ENCODE peak calls at places on chromosomes 2 and 18, in five cellular contexts. P, D, V, J and H are unnamed samples. For H3K27me3 and H3K4me1, the result is how much of the 10 kb centered on the place peaks cover.

GRCh38 chr2:174971868-174972781 is 33.1 kb downstream of the CHN1 start:
- DNase-seq in P (no peak), D (peak), V (no peak), J (no peak), H (no peak)

GRCh38 chr18:54140641-54141040 is 83.8 kb downstream of the MBD2 start:
- DNase-seq in P (no peak), D (no peak), V (no peak), J (no peak), H (no peak)

GRCh38 chr2:130726614-130727180 is 2.2 kb upstream of the GPR148 start:
- DNase-seq in P (no peak), D (no peak), V (no peak), J (no peak), H (no peak)

GRCh38 chr18:74310411-74310810 is 5.2 kb upstream of the C18orf63 start:
- DNase-seq in P (no peak), D (no peak), V (no peak), J (no peak), H (no peak)

GRCh38 chr2:46296840-46297545 is at the start of gene EPAS1:
- DNase-seq in P (peak), D (peak), V (peak), J (peak), H (peak)

GRCh38 chr2:134410831-134411231 is 157.0 kb downstream of the MGAT5 start:
- DNase-seq in P (no peak), D (peak), V (no peak), J (no peak), H (no peak)

GRCh38 chr2:167756427-167756826 is 491.0 kb downstream of the STK39 start:
- DNase-seq in P (peak), D (no peak), V (no peak), J (no peak), H (no peak)

GRCh38 chr2:75090770-75091515 is 108.4 kb downstream of the TACR1 start:
- DNase-seq in P (no peak), D (no peak), V (no peak), J (no peak), H (no peak)

GRCh38 chr18:63476666-63477065 is at the start of gene SERPINB5:
- DNase-seq in P (no peak), D (peak), V (peak), J (no peak), H (no peak)

GRCh38 chr2:224584768-224585204 is 377 bp downstream of the CUL3 start:
- DNase-seq in P (peak), D (peak), V (peak), J (peak), H (peak)

GRCh38 chr18:75869197-75869596 is 441.7 kb upstream of the SMIM21 start:
- DNase-seq in P (peak), D (no peak), V (no peak), J (no peak), H (no peak)

GRCh38 chr2:177763532-177764265 is 308.9 kb downstream of the PDE11A start:
- DNase-seq in P (peak), D (peak), V (peak), J (peak), H (peak)

GRCh38 chr2:160747771-160748170 is 254.2 kb upstream of the RBMS1 start:
- DNase-seq in P (no peak), D (no peak), V (no peak), J (no peak), H (no peak)

GRCh38 chr2:39516347-39517101 is 79.4 kb upstream of the MAP4K3 start:
- DNase-seq in P (no peak), D (peak), V (peak), J (no peak), H (peak)

GRCh38 chr2:173680574-173680973 is 284.6 kb downstream of the SP3 start:
- DNase-seq in P (no peak), D (no peak), V (no peak), J (no peak), H (no peak)

GRCh38 chr2:217634871-217635270 is 367.9 kb downstream of the TNS1 start:
- DNase-seq in P (no peak), D (no peak), V (no peak), J (no peak), H (no peak)

GRCh38 chr18:59005266-59005665 is 134.4 kb upstream of the SEC11C start:
- DNase-seq in P (peak), D (no peak), V (peak), J (no peak), H (peak)

GRCh38 chr18:23627964-23628363 is 34.7 kb downstream of the ANKRD29 start:
- DNase-seq in P (no peak), D (no peak), V (no peak), J (no peak), H (no peak)

GRCh38 chr2:240966906-240967680 is 31.3 kb upstream of the SNED1 start:
- DNase-seq in P (no peak), D (peak), V (no peak), J (peak), H (peak)

GRCh38 chr2:58019209-58019608 is 27.4 kb upstream of the VRK2 start:
- DNase-seq in P (no peak), D (no peak), V (no peak), J (no peak), H (no peak)

DNA sequence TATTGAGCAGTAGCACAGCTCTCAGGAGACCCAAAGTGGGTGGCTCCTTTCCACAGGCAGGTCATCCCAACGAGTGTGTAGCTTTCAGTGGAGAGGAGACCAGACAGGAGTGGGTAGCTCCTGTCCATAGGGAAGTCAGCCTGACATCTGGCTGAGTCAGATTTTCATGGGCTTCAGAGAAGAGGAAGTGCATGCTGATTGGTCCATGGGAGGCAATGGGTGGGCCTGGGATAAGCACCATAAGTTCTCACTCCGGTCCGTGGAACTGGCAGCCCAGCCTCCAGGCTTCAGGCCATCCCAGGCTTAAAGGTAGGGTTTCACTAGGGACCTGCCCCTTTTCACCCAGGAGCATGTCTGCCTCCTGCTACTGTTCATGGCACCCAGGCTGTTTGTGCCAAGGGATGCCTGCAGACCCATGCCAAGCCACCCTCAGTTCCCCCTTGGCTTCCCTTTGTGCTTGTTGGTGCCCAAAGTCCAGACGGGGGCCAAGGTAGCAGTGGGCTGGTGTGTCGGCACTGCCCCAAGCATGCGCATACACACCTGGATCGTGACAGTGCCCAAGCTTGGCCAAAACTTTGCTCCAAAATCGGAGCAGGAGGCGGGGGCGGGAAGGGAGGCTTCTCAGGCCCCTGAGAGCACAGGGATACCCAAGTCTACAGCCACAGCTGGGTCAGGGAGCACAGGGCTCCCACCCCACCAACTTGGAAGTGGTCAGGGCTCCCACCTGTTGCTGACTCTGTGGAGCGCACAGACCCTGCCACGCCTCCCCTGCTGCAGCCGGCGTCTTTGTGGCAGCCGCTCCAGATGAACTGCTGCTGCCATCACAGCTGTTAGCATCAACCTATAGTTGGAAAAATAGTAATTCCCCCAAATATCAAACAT is 26.4 kb downstream of the MARCHF7 start:
- DNase-seq in P (no peak), D (no peak), V (no peak), J (no peak), H (no peak)
- H3K27me3 ChIP-seq in P (under half), D (under half), V (under half), J (under half), H (under half)

DNA sequence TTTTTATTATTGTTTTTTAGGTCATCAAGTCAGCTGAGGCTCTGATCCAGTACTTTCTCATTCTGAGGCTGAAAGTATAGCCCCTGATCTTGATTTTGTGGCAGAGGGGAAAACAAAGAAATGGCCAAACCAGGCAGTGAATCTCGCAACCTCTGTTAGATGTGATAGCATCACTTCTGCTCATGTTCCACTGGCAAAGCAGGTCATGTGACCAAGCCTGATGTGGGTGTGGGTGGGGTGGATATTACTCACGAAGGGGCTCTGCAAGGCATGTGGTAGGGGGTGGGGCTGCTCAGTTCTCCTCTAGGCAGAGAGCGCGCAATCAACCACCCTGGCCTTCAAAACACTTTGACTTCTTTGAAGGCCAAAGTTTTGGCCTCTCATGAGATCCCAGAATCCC is 254.2 kb downstream of the MYCN start:
- DNase-seq in P (no peak), D (no peak), V (no peak), J (no peak), H (no peak)
- H3K27ac ChIP-seq in P (no peak), D (no peak), V (no peak), J (no peak), H (no peak)

DNA sequence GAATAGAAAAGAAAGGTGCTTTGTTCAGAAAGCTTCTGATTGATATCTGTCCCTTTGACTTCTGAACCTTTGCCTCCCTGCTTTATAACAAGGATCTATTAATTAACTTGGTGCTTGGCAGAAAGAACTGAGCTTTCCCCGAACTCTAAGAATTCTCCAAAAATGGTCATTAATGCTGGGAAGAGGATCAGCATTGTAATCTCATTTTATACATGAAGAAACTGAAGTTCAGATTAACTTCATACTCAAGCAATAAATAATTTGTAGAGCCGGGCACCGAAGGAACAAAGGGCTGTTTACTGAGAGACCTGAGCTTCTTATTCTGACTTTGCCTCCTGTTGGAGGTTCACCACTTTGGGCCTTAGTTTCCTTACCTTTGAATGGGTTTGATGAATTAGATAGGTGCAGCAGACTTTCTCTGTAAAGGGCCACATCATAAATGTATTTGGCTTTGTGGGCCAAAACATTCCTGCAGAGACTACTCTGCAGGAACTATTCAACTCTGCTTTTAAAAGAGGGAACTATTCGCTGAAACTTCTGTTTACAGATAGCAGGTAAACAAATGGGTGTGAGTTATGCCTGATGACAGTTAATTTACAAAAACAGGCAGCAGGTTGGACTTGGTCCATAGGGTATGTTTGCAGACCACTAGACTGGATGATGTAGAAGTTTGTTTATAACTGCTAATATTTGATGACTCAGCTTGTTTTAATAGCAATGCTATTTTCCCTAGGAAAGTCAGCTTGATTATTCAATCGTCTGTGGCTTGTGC is 272.9 kb downstream of the TGIF1 start:
- DNase-seq in P (no peak), D (no peak), V (no peak), J (no peak), H (no peak)
- H3K4me1 ChIP-seq in P (under half), D (half or more), V (under half), J (under half), H (under half)

GRCh38 chr2:67666386-67667053 is 269.4 kb downstream of the ETAA1 start:
- DNase-seq in P (no peak), D (no peak), V (peak), J (no peak), H (peak)
- H3K27me3 ChIP-seq in P (under half), D (under half), V (under half), J (under half), H (under half)

DNA sequence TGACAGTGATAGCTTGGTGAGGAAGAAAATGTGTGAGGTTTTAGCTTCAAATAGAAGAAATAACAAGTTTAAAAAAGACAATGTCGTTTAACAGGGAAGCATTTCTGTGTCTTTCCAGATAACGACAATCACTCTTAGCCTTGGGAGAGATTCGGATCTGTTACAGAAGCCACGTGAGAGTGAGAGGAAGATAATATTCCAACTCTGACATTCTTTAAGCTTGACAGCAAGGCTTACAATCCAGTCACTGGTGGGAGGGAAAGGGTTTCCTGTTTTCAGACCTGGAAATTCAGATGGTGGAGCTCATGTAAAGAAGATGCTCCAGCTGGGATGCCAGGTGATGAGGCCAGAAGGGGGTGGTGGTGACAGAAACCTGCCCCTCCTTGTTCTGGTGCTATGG is 30.8 kb downstream of the FBXO48 start:
- DNase-seq in P (no peak), D (no peak), V (no peak), J (no peak), H (no peak)
- H3K27ac ChIP-seq in P (peak), D (peak), V (no peak), J (peak), H (peak)

DNA sequence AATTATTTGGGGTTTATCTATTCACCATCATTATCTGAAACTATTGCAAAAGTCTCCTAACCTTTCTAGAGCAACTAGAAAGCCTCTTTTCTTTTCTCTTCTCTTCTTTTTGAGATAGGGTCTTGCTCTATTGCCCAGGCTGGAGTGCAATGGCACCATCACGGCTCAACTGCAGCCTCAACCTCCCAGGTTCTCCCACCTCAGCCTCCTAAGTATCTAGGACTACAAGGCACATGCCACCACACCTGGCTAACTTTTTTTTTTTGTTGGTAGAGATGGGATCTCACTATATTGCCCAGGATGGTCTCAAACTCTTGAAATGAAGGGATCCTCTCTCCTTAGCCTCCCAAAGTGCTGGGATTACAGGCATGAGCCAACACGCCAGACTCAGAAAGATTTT is 24.5 kb upstream of the XPO1 start:
- DNase-seq in P (no peak), D (no peak), V (no peak), J (no peak), H (no peak)
- H3K4me1 ChIP-seq in P (under half), D (under half), V (under half), J (under half), H (under half)